ENCODE peak calls at places on chromosomes 6 and 20, in four cellular contexts. One of them, this sample, is unnamed. For H3K4me1, the result is how much of the 10 kb centered on the place peaks cover.

GRCh38 chr6:27553123-27553904 is 80.4 kb upstream of the ZNF184 start:
- DNase-seq in PC-9: peak
- DNase-seq in astrocyte: peak
- DNase-seq in HCT116: no peak
- DNase-seq in this sample: peak

GRCh38 chr6:39770476-39770875 is 21.7 kb upstream of the DAAM2 start:
- DNase-seq in PC-9: no peak
- DNase-seq in HCT116: no peak
- DNase-seq in astrocyte: no peak
- DNase-seq in this sample: no peak

GRCh38 chr6:89787660-89788338 is 31.8 kb downstream of the MDN1 start:
- DNase-seq in HCT116: no peak
- DNase-seq in PC-9: no peak
- DNase-seq in astrocyte: no peak
- DNase-seq in this sample: no peak

GRCh38 chr6:41750374-41750773 is 3.2 kb upstream of the PGC start:
- DNase-seq in PC-9: no peak
- DNase-seq in astrocyte: no peak
- DNase-seq in HCT116: no peak
- DNase-seq in this sample: no peak

GRCh38 chr20:51529758-51530157 is 12.8 kb downstream of the NFATC2 start:
- DNase-seq in HCT116: no peak
- DNase-seq in astrocyte: no peak
- DNase-seq in PC-9: no peak
- DNase-seq in this sample: no peak

GRCh38 chr6:56314683-56315523 is 67.5 kb upstream of the COL21A1 start:
- DNase-seq in HCT116: peak
- DNase-seq in PC-9: peak
- DNase-seq in astrocyte: peak
- DNase-seq in this sample: peak

GRCh38 chr6:16690244-16691142 is 70.8 kb downstream of the ATXN1 start:
- DNase-seq in PC-9: no peak
- DNase-seq in HCT116: no peak
- DNase-seq in astrocyte: peak
- DNase-seq in this sample: no peak

GRCh38 chr20:20711413-20711812 is 1.0 kb downstream of the RALGAPA2 start:
- DNase-seq in HCT116: no peak
- DNase-seq in PC-9: peak
- DNase-seq in astrocyte: no peak
- DNase-seq in this sample: no peak

GRCh38 chr20:52974155-52974554 is 2.0 kb downstream of the TSHZ2 start:
- DNase-seq in astrocyte: peak
- DNase-seq in PC-9: no peak
- DNase-seq in HCT116: no peak
- DNase-seq in this sample: no peak

GRCh38 chr6:166262738-166263515 is 45.3 kb downstream of the PRR18 start:
- DNase-seq in PC-9: no peak
- DNase-seq in astrocyte: no peak
- DNase-seq in HCT116: no peak
- DNase-seq in this sample: no peak
- TF ChIP-seq CTCF in PC-9: no peak
- TF ChIP-seq CTCF in astrocyte: no peak
- TF ChIP-seq CTCF in HCT116: no peak
- TF ChIP-seq CTCF in this sample: no peak

GRCh38 chr20:62961799-62962198 is 9.3 kb downstream of the SLC17A9 start:
- DNase-seq in PC-9: no peak
- DNase-seq in HCT116: no peak
- DNase-seq in astrocyte: no peak
- DNase-seq in this sample: no peak

GRCh38 chr20:62962221-62962879 is 9.8 kb downstream of the SLC17A9 start:
- DNase-seq in HCT116: no peak
- DNase-seq in astrocyte: no peak
- DNase-seq in PC-9: no peak
- DNase-seq in this sample: no peak

GRCh38 chr20:62959998-62960436 is 7.5 kb downstream of the SLC17A9 start:
- DNase-seq in HCT116: no peak
- DNase-seq in PC-9: no peak
- DNase-seq in astrocyte: no peak
- DNase-seq in this sample: no peak

GRCh38 chr20:62962891-62963613 is 10.5 kb downstream of the SLC17A9 start:
- DNase-seq in HCT116: no peak
- DNase-seq in PC-9: no peak
- DNase-seq in astrocyte: no peak
- DNase-seq in this sample: no peak

DNA sequence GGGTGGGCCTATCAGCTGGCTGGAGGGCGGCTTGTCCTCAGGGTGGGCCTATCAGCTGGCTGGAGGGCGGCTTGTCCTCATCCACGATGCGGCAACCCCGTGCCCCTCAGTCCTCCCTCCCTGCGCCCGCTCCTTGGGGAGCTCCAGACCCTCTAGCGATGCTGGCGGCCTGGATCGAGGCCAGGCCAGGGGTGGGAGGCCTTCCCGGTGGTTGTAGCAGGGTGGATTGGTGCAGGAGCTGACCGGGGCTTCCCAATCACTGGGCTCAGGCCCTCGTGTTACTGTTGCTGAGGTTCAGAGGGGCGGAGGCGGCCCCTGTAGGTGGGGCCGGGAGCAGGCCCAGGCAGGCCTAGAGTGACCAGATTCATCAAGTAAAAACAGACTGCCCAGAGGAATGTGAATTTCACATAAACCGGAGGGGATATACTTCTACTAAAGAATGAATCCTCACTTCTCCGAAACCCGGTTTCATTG is 8.8 kb downstream of the SLC17A9 start:
- DNase-seq in PC-9: no peak
- DNase-seq in astrocyte: no peak
- DNase-seq in HCT116: no peak
- DNase-seq in this sample: no peak
- H3K4me1 ChIP-seq in PC-9: under half
- H3K4me1 ChIP-seq in astrocyte: under half
- H3K4me1 ChIP-seq in HCT116: under half
- H3K4me1 ChIP-seq in this sample: under half

DNA sequence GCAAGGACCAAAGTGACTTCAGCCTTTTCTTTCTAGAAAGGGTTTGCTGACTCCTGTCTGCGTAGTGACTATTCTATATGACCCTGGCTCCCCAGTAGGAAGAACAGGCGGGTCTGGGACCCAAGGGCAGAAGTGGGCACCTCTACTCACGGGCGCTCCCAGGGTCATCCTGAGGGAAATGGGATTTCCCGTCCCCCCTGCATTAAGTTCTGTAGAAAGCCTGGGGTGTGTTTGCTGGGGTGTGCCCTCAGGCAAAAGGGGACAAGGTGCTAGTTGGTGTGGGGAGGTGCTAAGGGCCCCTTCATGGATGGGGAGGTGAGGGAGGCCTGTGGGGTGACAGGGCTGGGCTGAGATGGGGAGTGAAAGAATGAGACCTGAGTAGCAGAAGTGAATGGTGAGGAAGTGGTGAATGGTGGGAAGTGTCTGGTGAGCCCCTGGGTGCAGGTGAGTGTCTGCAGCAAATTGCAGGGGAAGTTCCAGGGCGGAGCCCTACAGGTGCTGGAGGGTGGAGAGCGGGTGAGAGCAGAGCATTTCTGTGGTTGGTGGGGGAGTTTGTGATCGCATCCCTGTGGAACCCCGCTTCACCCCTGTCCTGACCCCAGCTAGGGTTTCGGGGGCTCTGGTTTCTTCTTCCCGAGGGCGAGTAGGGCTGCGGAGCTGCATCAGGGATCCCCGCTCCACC is 21.1 kb downstream of the RAET1L start:
- DNase-seq in astrocyte: no peak
- DNase-seq in HCT116: no peak
- DNase-seq in PC-9: no peak
- DNase-seq in this sample: no peak
- TF ChIP-seq EZH2 in astrocyte: peak
- TF ChIP-seq EZH2 in HCT116: no peak
- TF ChIP-seq EZH2 in PC-9: no peak
- TF ChIP-seq EZH2 in this sample: no peak

GRCh38 chr6:165674155-165675029 is 11.4 kb upstream of the PDE10A start:
- DNase-seq in astrocyte: no peak
- DNase-seq in HCT116: no peak
- DNase-seq in PC-9: no peak
- DNase-seq in this sample: peak

GRCh38 chr6:165678429-165678828 is 15.4 kb upstream of the PDE10A start:
- DNase-seq in PC-9: no peak
- DNase-seq in HCT116: no peak
- DNase-seq in astrocyte: no peak
- DNase-seq in this sample: no peak

GRCh38 chr6:165675120-165675519 is 12.1 kb upstream of the PDE10A start:
- DNase-seq in HCT116: no peak
- DNase-seq in astrocyte: no peak
- DNase-seq in PC-9: no peak
- DNase-seq in this sample: no peak

GRCh38 chr6:165677091-165677490 is 14.1 kb upstream of the PDE10A start:
- DNase-seq in astrocyte: no peak
- DNase-seq in PC-9: no peak
- DNase-seq in HCT116: no peak
- DNase-seq in this sample: no peak

DNA sequence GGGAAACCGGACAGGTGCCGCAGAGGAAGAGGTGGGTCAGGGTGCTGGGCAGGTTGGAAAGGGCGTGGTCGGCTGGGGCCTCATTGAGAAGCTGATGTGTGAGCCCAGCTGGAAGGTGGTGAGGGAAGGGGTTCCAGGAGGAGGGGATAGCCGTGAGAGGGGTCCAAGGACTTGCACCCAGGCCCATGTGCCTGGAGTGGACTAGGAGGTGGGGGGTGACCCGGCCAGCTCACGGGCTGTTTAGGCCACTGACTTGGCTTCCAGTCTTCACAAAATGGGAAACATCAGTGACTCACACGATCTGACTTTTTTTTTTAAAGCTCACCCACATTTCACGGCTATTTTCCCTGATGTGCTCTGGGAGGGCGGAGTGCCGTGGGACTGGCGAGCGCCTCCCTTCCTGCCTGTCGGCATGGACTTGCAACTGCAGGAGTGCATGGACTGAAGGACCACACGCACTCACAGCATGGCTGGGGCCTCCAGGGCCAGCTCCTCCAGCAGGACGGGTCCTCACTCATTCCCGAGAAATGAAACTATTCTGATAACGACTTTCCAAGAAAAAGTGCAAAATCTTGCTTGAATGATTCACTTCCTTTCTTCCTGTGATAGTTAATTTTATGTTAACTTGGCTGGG is 13.5 kb upstream of the PDE10A start:
- DNase-seq in astrocyte: peak
- DNase-seq in HCT116: no peak
- DNase-seq in PC-9: no peak
- DNase-seq in this sample: no peak
- TF ChIP-seq CTCF in astrocyte: peak
- TF ChIP-seq CTCF in HCT116: no peak
- TF ChIP-seq CTCF in PC-9: no peak
- TF ChIP-seq CTCF in this sample: no peak

DNA sequence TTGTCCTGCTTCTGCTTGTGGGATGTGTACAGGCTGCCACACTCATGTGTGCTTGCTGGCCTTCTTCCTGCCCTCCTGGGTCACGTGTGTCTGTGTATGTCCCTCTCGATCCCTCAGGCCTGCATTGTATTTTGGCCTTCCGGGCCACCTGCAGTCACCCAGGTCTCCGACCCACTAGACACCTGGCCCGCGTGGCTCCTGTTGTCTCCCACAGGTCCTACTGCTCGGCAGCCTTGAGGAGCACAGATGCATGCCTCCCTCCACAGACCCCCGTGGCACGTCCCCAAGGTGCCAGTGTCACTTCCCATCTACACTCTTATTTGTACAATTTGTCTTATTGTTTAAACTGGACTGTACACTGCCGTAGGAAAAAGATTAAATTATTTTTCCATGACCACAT is 43.1 kb downstream of the FOXC1 start:
- DNase-seq in PC-9: no peak
- DNase-seq in astrocyte: no peak
- DNase-seq in HCT116: no peak
- DNase-seq in this sample: no peak
- H3K4me1 ChIP-seq in PC-9: under half
- H3K4me1 ChIP-seq in astrocyte: under half
- H3K4me1 ChIP-seq in HCT116: under half
- H3K4me1 ChIP-seq in this sample: under half

DNA sequence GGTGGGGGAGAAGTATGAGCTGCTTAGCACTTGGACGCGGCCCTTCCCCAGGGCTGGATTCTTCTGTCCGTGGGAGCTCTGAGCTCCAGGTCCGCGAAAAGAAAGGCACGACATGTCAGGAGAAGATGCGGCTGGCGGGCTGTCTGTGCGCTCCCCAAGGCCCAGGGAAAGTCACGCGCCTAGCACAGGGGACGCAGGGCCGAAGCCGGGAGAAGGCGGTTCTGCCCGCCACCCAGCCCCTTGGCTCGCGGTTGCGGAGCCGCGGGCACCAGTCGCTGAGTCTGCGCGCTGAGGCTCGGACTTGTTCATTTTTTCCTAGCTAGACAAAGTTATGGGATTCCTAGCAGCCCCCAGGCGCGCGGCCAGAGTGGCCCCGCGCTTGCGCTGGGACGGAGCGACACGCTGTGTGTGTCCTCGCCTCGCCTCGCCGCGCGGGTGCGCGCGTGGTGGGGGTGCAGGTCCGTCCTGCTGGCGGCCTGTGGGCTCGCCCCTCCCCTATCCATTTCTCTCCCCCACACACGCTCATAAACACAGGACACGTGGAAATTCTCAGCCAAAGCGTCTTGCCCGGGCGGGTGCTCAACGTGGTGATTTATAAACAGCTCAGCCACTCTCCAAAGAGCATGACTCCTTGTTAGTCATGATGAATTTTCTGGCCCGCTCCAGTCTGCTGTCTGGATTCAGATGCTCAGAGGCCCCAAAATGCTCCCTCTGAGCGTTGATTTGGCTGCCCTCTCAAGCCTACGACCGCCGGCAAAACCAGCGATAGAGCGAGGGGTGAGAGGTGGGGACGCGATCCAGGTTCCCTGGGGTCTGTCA is 1.9 kb upstream of the POU3F2 start:
- DNase-seq in astrocyte: peak
- DNase-seq in PC-9: no peak
- DNase-seq in HCT116: no peak
- DNase-seq in this sample: peak
- TF ChIP-seq EZH2 in astrocyte: no peak
- TF ChIP-seq EZH2 in PC-9: no peak
- TF ChIP-seq EZH2 in HCT116: no peak
- TF ChIP-seq EZH2 in this sample: no peak

GRCh38 chr6:134416501-134417154 is 98.7 kb upstream of the SGK1 start:
- DNase-seq in PC-9: no peak
- DNase-seq in HCT116: no peak
- DNase-seq in astrocyte: peak
- DNase-seq in this sample: no peak
- TF ChIP-seq CTCF in PC-9: no peak
- TF ChIP-seq CTCF in HCT116: no peak
- TF ChIP-seq CTCF in astrocyte: no peak
- TF ChIP-seq CTCF in this sample: no peak

GRCh38 chr6:43088654-43089056 is 12.5 kb downstream of the PTK7 start:
- DNase-seq in astrocyte: peak
- DNase-seq in HCT116: no peak
- DNase-seq in PC-9: no peak
- DNase-seq in this sample: no peak
- H3K4me1 ChIP-seq in astrocyte: under half
- H3K4me1 ChIP-seq in HCT116: under half
- H3K4me1 ChIP-seq in PC-9: under half
- H3K4me1 ChIP-seq in this sample: under half

This sample was measured in A673.